ENCODE peak calls at places on chromosome 1, in seven cellular contexts. X, F, E, Q, W, M and N are unnamed samples.

GRCh38 chr1:203034422-203035110 is 8.3 kb downstream of the PPFIA4 start:
- DNase-seq in W (no peak), M (no peak), X (no peak), F (no peak), Q (no peak), E (no peak), N (no peak)

GRCh38 chr1:28229089-28229488 is 3.7 kb downstream of the DNAJC8 start:
- DNase-seq in M (no peak), E (no peak), W (no peak), X (no peak), F (no peak), Q (no peak), N (no peak)

GRCh38 chr1:109769335-109770078 is 5.8 kb upstream of the EPS8L3 start:
- DNase-seq in F (no peak), E (no peak), Q (no peak), X (no peak), W (peak), M (no peak), N (peak)

GRCh38 chr1:152148051-152148450 is 11.0 kb downstream of the RPTN start:
- DNase-seq in E (no peak), M (no peak), X (no peak), W (no peak), F (no peak), Q (no peak), N (no peak)

GRCh38 chr1:226632922-226633351 is 84.4 kb downstream of the STUM start:
- DNase-seq in M (peak), E (no peak), W (no peak), Q (no peak), F (no peak), X (no peak), N (no peak)

GRCh38 chr1:66563094-66563800 is 29.3 kb downstream of the SGIP1 start:
- DNase-seq in M (no peak), F (no peak), W (peak), X (no peak), E (no peak), Q (no peak), N (peak)

GRCh38 chr1:17877316-17877715 is 122.2 kb downstream of the ACTL8 start:
- DNase-seq in Q (no peak), M (no peak), E (no peak), W (no peak), X (no peak), F (no peak), N (no peak)

GRCh38 chr1:115134850-115135484 is 45.7 kb upstream of the TSPAN2 start:
- DNase-seq in Q (no peak), M (no peak), W (peak), E (no peak), F (peak), X (no peak), N (peak)

GRCh38 chr1:28246427-28246832 is 10.5 kb downstream of the ATP5IF1 start:
- DNase-seq in M (no peak), X (no peak), E (no peak), F (no peak), Q (no peak), W (peak), N (peak)

GRCh38 chr1:201359031-201359872 is 18.2 kb downstream of the TNNT2 start:
- DNase-seq in X (no peak), E (no peak), W (no peak), F (no peak), Q (no peak), M (no peak), N (no peak)

GRCh38 chr1:40756523-40756922 is 27.1 kb upstream of the KCNQ4 start:
- DNase-seq in E (no peak), Q (no peak), F (no peak), X (no peak), M (no peak), W (no peak), N (no peak)

GRCh38 chr1:23194119-23194984 is 22.9 kb downstream of the HTR1D start:
- DNase-seq in E (no peak), F (peak), Q (peak), W (peak), M (no peak), X (no peak), N (peak)

GRCh38 chr1:53552146-53552940 is 93.1 kb downstream of the DMRTB1 start:
- DNase-seq in W (no peak), X (no peak), Q (peak), E (no peak), F (no peak), M (no peak), N (peak)

GRCh38 chr1:183002797-183003594 is 20.2 kb upstream of the LAMC1 start:
- DNase-seq in W (peak), F (no peak), Q (no peak), E (no peak), X (no peak), M (no peak), N (no peak)

GRCh38 chr1:71561206-71561605 is 480.4 kb upstream of the ZRANB2 start:
- DNase-seq in W (no peak), Q (no peak), X (no peak), F (no peak), E (no peak), M (no peak), N (no peak)

GRCh38 chr1:17837631-17838030 is 82.5 kb downstream of the ACTL8 start:
- DNase-seq in W (no peak), M (no peak), Q (no peak), X (no peak), E (no peak), F (no peak), N (no peak)

GRCh38 chr1:221714227-221715116 is 27.4 kb downstream of the DUSP10 start:
- DNase-seq in M (peak), F (no peak), E (no peak), W (no peak), X (no peak), Q (no peak), N (no peak)

GRCh38 chr1:195738971-195739650 is 869.1 kb downstream of the KCNT2 start:
- DNase-seq in W (no peak), X (no peak), Q (no peak), E (no peak), M (no peak), F (no peak), N (no peak)

GRCh38 chr1:209755926-209756607 is at the start of gene TRAF3IP3:
- DNase-seq in W (no peak), E (peak), M (no peak), F (no peak), X (peak), Q (no peak), N (no peak)

GRCh38 chr1:156212833-156213643 is at the start of gene PMF1:
- DNase-seq in W (peak), E (peak), X (peak), M (peak), F (peak), Q (peak), N (peak)

GRCh38 chr1:155323729-155324040 is 3.0 kb downstream of the RUSC1 start:
- DNase-seq in M (peak), Q (peak), X (peak), W (peak), E (peak), F (peak), N (peak)

GRCh38 chr1:58283380-58284338 is 262.9 kb downstream of the OMA1 start:
- DNase-seq in M (no peak), E (no peak), X (no peak), W (no peak), Q (no peak), F (no peak), N (no peak)

GRCh38 chr1:44423706-44424546 is 18.9 kb downstream of the RNF220 start:
- DNase-seq in M (no peak), X (peak), W (peak), E (no peak), F (no peak), Q (no peak), N (peak)

GRCh38 chr1:75539230-75540116 is 71.4 kb downstream of the SLC44A5 start:
- DNase-seq in M (no peak), X (no peak), F (no peak), Q (no peak), E (no peak), W (peak), N (no peak)

GRCh38 chr1:147771216-147772125 is 11.1 kb upstream of the GJA5 start:
- DNase-seq in E (no peak), X (no peak), F (no peak), M (no peak), W (no peak), Q (no peak), N (peak)

GRCh38 chr1:203364013-203364730 is 13.2 kb upstream of the FMOD start:
- DNase-seq in F (no peak), Q (peak), E (no peak), X (no peak), W (no peak), M (no peak), N (no peak)

GRCh38 chr1:29986986-29987385 is 736.4 kb downstream of the MATN1 start:
- DNase-seq in F (no peak), E (no peak), X (no peak), M (no peak), Q (no peak), W (no peak), N (no peak)

GRCh38 chr1:8394456-8395321 is 76.8 kb downstream of the SLC45A1 start:
- DNase-seq in M (no peak), E (no peak), F (no peak), Q (no peak), X (no peak), W (peak), N (peak)

GRCh38 chr1:116506132-116507004 is 64.5 kb downstream of the CD58 start:
- DNase-seq in E (no peak), F (no peak), W (peak), Q (no peak), X (no peak), M (no peak), N (peak)

GRCh38 chr1:184152502-184152901 is 101.0 kb downstream of the TSEN15 start:
- DNase-seq in E (no peak), Q (no peak), F (no peak), W (peak), M (no peak), X (no peak), N (peak)

GRCh38 chr1:97989094-97989680 is 68.4 kb upstream of the DPYD start:
- DNase-seq in X (no peak), Q (no peak), W (no peak), M (no peak), F (no peak), E (no peak), N (peak)